ENCODE peak calls at places on chromosomes 5 and 9, in six cellular contexts. E is pancreas; C is naive thymus-derived CD8-positive, alpha-beta T cell; H is stimulated activated naive CD4-positive, alpha-beta T cell; S is LoVo; U is T1000. W is an unnamed sample.
A peak's percentile ranks its signal among the peaks of the same experiment; 100 is the strongest.

GRCh38 chr5:15785636-15786035 is 285.7 kb downstream of the FBXL7 start:
- DNase-seq in S (no peak), E (no peak), H (no peak), C (no peak), U (no peak), W (no peak)

GRCh38 chr9:123486431-123486830 is 130.4 kb downstream of the CRB2 start:
- DNase-seq in C (no peak), S (no peak), U (no peak), H (no peak), E (no peak), W (no peak)

GRCh38 chr9:74940600-74940999 is 12.1 kb downstream of the C9orf40 start:
- DNase-seq in S (peak; percentile 66), E (no peak), U (no peak), C (no peak), H (no peak), W (no peak)

GRCh38 chr5:109304323-109304722 is 105.5 kb downstream of the PJA2 start:
- DNase-seq in U (no peak), C (no peak), H (no peak), S (no peak), E (no peak), W (no peak)

GRCh38 chr9:70120834-70121510 is 77.3 kb downstream of the MAMDC2 start:
- DNase-seq in E (no peak), U (peak; percentile 67), C (no peak), S (peak; percentile 10), H (no peak), W (no peak)

GRCh38 chr5:2737273-2738155 is 14.0 kb downstream of the IRX2 start:
- DNase-seq in E (no peak), S (no peak), H (no peak), U (no peak), C (no peak), W (no peak)

GRCh38 chr9:89095755-89096154 is 82.9 kb downstream of the SHC3 start:
- DNase-seq in H (no peak), U (no peak), S (no peak), E (no peak), C (no peak), W (no peak)

GRCh38 chr5:178522361-178522760 is 67.8 kb downstream of the COL23A1 start:
- DNase-seq in E (no peak), S (no peak), U (no peak), C (no peak), H (no peak), W (no peak)

GRCh38 chr5:80973027-80973426 is 12.9 kb downstream of the RASGRF2 start:
- DNase-seq in S (no peak), H (peak; percentile 21), C (no peak), U (no peak), E (no peak), W (no peak)

GRCh38 chr5:132376694-132377641 is 7.5 kb downstream of the SLC22A5 start:
- DNase-seq in S (no peak), H (no peak), E (no peak), U (no peak), C (no peak), W (no peak)

GRCh38 chr9:121861501-121862180 is 210.2 kb downstream of the DAB2IP start:
- DNase-seq in E (no peak), H (no peak), C (no peak), U (no peak), S (no peak), W (no peak)

GRCh38 chr5:110854200-110854599 is 115.4 kb downstream of the SLC25A46 start:
- DNase-seq in H (no peak), U (no peak), C (no peak), E (no peak), S (no peak), W (no peak)

GRCh38 chr9:19934301-19934868 is 145.5 kb upstream of the SLC24A2 start:
- DNase-seq in E (peak; percentile 56), S (no peak), H (peak; percentile 9), C (no peak), U (no peak), W (no peak)

GRCh38 chr9:7777776-7778175 is 21.8 kb downstream of the DMAC1 start:
- DNase-seq in E (no peak), S (no peak), U (no peak), H (no peak), C (no peak), W (no peak)

GRCh38 chr9:76787677-76788076 is 23.4 kb downstream of the PCA3 start:
- DNase-seq in U (no peak), S (no peak), H (no peak), E (no peak), C (no peak), W (no peak)

GRCh38 chr5:150527038-150527437 is 19.1 kb downstream of the NDST1 start:
- DNase-seq in C (no peak), H (no peak), S (no peak), E (no peak), U (no peak), W (no peak)

GRCh38 chr5:143456952-143457547 is 53.6 kb upstream of the NR3C1 start:
- DNase-seq in U (no peak), E (no peak), C (no peak), S (no peak), H (no peak), W (no peak)

GRCh38 chr5:160271396-160271795 is 41.0 kb downstream of the CCNJL start:
- DNase-seq in S (no peak), E (no peak), C (no peak), H (no peak), U (no peak), W (no peak)

GRCh38 chr9:2818486-2819121 is 25.3 kb downstream of the PUM3 start:
- DNase-seq in H (no peak), U (no peak), S (no peak), C (no peak), E (no peak), W (no peak)

GRCh38 chr9:75529463-75529862 is 361.0 kb upstream of the PCSK5 start:
- DNase-seq in H (no peak), C (no peak), S (no peak), U (no peak), E (no peak), W (no peak)

GRCh38 chr5:62284946-62285891 is 20.8 kb upstream of the KIF2A start:
- DNase-seq in C (no peak), S (no peak), E (no peak), H (peak; percentile 7), U (no peak), W (no peak)

GRCh38 chr9:93035821-93036351 is 22.6 kb upstream of the SUSD3 start:
- DNase-seq in E (no peak), S (no peak), C (no peak), H (no peak), U (no peak), W (no peak)

GRCh38 chr9:34737677-34738260 is 27.8 kb upstream of the CCL21 start:
- DNase-seq in S (no peak), C (no peak), U (no peak), H (no peak), E (no peak), W (no peak)

GRCh38 chr9:68898781-68899439 is 115.0 kb downstream of the PRKACG start:
- DNase-seq in H (no peak), C (no peak), E (no peak), U (no peak), S (no peak), W (no peak)

GRCh38 chr5:153658606-153659005 is 168.1 kb downstream of the GRIA1 start:
- DNase-seq in S (no peak), U (no peak), E (no peak), H (no peak), C (no peak), W (no peak)